ENCODE peak calls at places on chromosomes 13 and 19, in nine cellular contexts. T, S, A, P, U, H, O, C and L are unnamed samples.

GRCh38 chr19:47176627-47177090 is 46.0 kb downstream of the SAE1 start:
- DNase-seq in S (no peak), C (peak), A (peak), P (peak), O (no peak), H (no peak), T (peak), U (no peak), L (no peak)

GRCh38 chr13:42745655-42746054 is 35.7 kb upstream of the FAM216B start:
- DNase-seq in P (no peak), U (no peak), H (no peak), S (no peak), C (no peak), T (no peak), O (no peak), A (no peak), L (no peak)

GRCh38 chr13:109479991-109480696 is 306.2 kb downstream of the IRS2 start:
- DNase-seq in T (peak), U (no peak), A (no peak), P (no peak), S (no peak), H (no peak), O (no peak), C (no peak), L (no peak)

GRCh38 chr13:111219306-111219705 is 101.1 kb upstream of the TEX29 start:
- DNase-seq in U (no peak), S (no peak), A (no peak), P (no peak), C (no peak), T (peak), O (no peak), H (no peak), L (no peak)

GRCh38 chr13:35979378-35979911 is 151.7 kb downstream of the DCLK1 start:
- DNase-seq in U (no peak), C (peak), H (no peak), T (peak), A (no peak), S (no peak), P (peak), O (no peak), L (peak)

GRCh38 chr13:28049880-28050871 is 50.2 kb downstream of the FLT3 start:
- DNase-seq in O (no peak), P (no peak), S (no peak), H (no peak), A (no peak), U (no peak), C (no peak), T (no peak), L (no peak)

GRCh38 chr13:109779074-109779473 is 7.3 kb downstream of the IRS2 start:
- DNase-seq in O (no peak), S (peak), P (no peak), T (no peak), C (no peak), U (no peak), A (peak), H (no peak), L (peak)

GRCh38 chr13:37058801-37059135 is 720 bp downstream of the SUPT20H start:
- DNase-seq in T (no peak), P (no peak), C (peak), H (no peak), S (peak), A (peak), U (no peak), O (no peak), L (peak)

GRCh38 chr19:5060591-5061339 is 91.9 kb downstream of the KDM4B start:
- DNase-seq in P (no peak), U (no peak), C (no peak), O (no peak), H (no peak), S (no peak), A (no peak), T (no peak), L (no peak)

GRCh38 chr19:15197275-15198005 is 3.4 kb downstream of the NOTCH3 start:
- DNase-seq in C (no peak), S (no peak), P (no peak), O (no peak), T (no peak), H (no peak), A (no peak), U (no peak), L (no peak)

GRCh38 chr13:94050039-94050438 is 429.4 kb downstream of the DCT start:
- DNase-seq in S (no peak), C (no peak), O (no peak), A (no peak), P (no peak), T (no peak), U (no peak), H (no peak), L (no peak)

GRCh38 chr19:42095814-42096230 is 19.9 kb downstream of the ZNF574 start:
- DNase-seq in T (no peak), C (no peak), A (no peak), P (no peak), S (no peak), U (peak), H (no peak), O (no peak), L (no peak)

GRCh38 chr19:49581007-49581508 is at the start of gene PRRG2:
- DNase-seq in A (no peak), T (no peak), C (no peak), S (no peak), U (no peak), H (no peak), P (no peak), O (no peak), L (no peak)

GRCh38 chr19:14433454-14434156 is 499 bp downstream of the PKN1 start:
- DNase-seq in H (no peak), C (no peak), T (no peak), U (no peak), S (peak), O (no peak), P (no peak), A (peak), L (peak)

GRCh38 chr19:39814595-39814994 is 19.4 kb downstream of the DYRK1B start:
- DNase-seq in P (no peak), S (no peak), O (no peak), C (no peak), T (no peak), A (no peak), H (no peak), U (no peak), L (no peak)

GRCh38 chr13:37070145-37070695 is 10.7 kb upstream of the SUPT20H start:
- DNase-seq in O (no peak), P (no peak), U (no peak), C (no peak), S (no peak), A (no peak), H (no peak), T (no peak), L (no peak)

GRCh38 chr13:27038323-27038722 is 133.3 kb downstream of the USP12 start:
- DNase-seq in S (no peak), P (no peak), O (no peak), T (peak), U (no peak), H (no peak), C (no peak), A (no peak), L (no peak)